ENCODE peak calls at places on chromosome X, in nine cellular contexts. Y, N, M, O, H, S, P, E and Z are unnamed samples.

GRCh38 chrX:43866423-43866822 is 15.8 kb downstream of the MAOB start:
- DNase-seq in Y (no peak), N (no peak), M (no peak), O (no peak), H (no peak), S (no peak), P (no peak), E (no peak), Z (no peak)

GRCh38 chrX:107677501-107677901 is 49.2 kb downstream of the PRPS1 start:
- DNase-seq in Y (no peak), N (no peak), M (no peak), O (peak), H (no peak), S (no peak), P (no peak), E (no peak), Z (no peak)

GRCh38 chrX:35670894-35671293 is 127.2 kb upstream of the MAGEB16 start:
- DNase-seq in Y (no peak), N (no peak), M (no peak), O (no peak), H (no peak), S (no peak), P (no peak), E (no peak), Z (no peak)

GRCh38 chrX:76148753-76149152 is 24.1 kb upstream of the PBDC1 start:
- DNase-seq in Y (peak), N (peak), M (peak), O (peak), H (no peak), S (no peak), P (peak), E (no peak), Z (peak)

GRCh38 chrX:40749874-40750273 is 14.5 kb upstream of the MED14 start:
- DNase-seq in Y (no peak), N (no peak), M (no peak), O (no peak), H (no peak), S (no peak), P (no peak), E (no peak), Z (no peak)

GRCh38 chrX:47283015-47283771 is 50.4 kb downstream of the USP11 start:
- DNase-seq in Y (no peak), N (peak), M (peak), O (no peak), H (peak), S (no peak), P (peak), E (peak), Z (peak)

GRCh38 chrX:49309401-49309981 is 6.0 kb downstream of the GAGE10 start:
- DNase-seq in Y (no peak), N (no peak), M (no peak), O (peak), H (no peak), S (no peak), P (peak), E (no peak), Z (no peak)

GRCh38 chrX:129772796-129773431 is 6.8 kb upstream of the SASH3 start:
- DNase-seq in Y (peak), N (no peak), M (no peak), O (no peak), H (no peak), S (no peak), P (peak), E (peak), Z (no peak)

GRCh38 chrX:18654873-18655836 is 16.8 kb downstream of the RS1 start:
- DNase-seq in Y (no peak), N (no peak), M (no peak), O (no peak), H (no peak), S (no peak), P (no peak), E (no peak), Z (peak)

GRCh38 chrX:18828832-18829404 is 121.5 kb downstream of the PPEF1 start:
- DNase-seq in Y (no peak), N (no peak), M (no peak), O (no peak), H (no peak), S (no peak), P (peak), E (no peak), Z (no peak)

GRCh38 chrX:10397349-10397748 is 223.0 kb downstream of the MID1 start:
- DNase-seq in Y (no peak), N (no peak), M (no peak), O (no peak), H (no peak), S (no peak), P (no peak), E (no peak), Z (no peak)

GRCh38 chrX:45233541-45233940 is 32.9 kb upstream of the DIPK2B start:
- DNase-seq in Y (no peak), N (no peak), M (no peak), O (no peak), H (no peak), S (no peak), P (no peak), E (no peak), Z (no peak)

GRCh38 chrX:115226929-115227328 is 7.0 kb downstream of the LRCH2 start:
- DNase-seq in Y (no peak), N (no peak), M (no peak), O (peak), H (peak), S (no peak), P (no peak), E (no peak), Z (peak)

GRCh38 chrX:482702-483203 is 96.0 kb upstream of the PPP2R3B start:
- DNase-seq in Y (no peak), N (no peak), M (no peak), O (no peak), H (no peak), S (no peak), P (no peak), E (no peak), Z (no peak)

GRCh38 chrX:153554519-153555167 is 37.2 kb downstream of the ATP2B3 start:
- DNase-seq in Y (peak), N (peak), M (peak), O (peak), H (peak), S (peak), P (peak), E (peak), Z (peak)

GRCh38 chrX:44096666-44097065 is 123.5 kb upstream of the NDP start:
- DNase-seq in Y (no peak), N (no peak), M (no peak), O (no peak), H (no peak), S (no peak), P (no peak), E (no peak), Z (no peak)

GRCh38 chrX:23662853-23663252 is 4.4 kb upstream of the PRDX4 start:
- DNase-seq in Y (no peak), N (no peak), M (peak), O (no peak), H (no peak), S (no peak), P (no peak), E (no peak), Z (no peak)

GRCh38 chrX:10109695-10110094 is 47.1 kb upstream of the CLCN4 start:
- DNase-seq in Y (no peak), N (peak), M (no peak), O (no peak), H (no peak), S (peak), P (no peak), E (peak), Z (no peak)

GRCh38 chrX:131752493-131753198 is 208.8 kb downstream of the OR13H1 start:
- DNase-seq in Y (no peak), N (peak), M (no peak), O (no peak), H (peak), S (peak), P (no peak), E (no peak), Z (peak)

GRCh38 chrX:130916636-130917422 is 13.8 kb upstream of the ENOX2 start:
- DNase-seq in Y (no peak), N (peak), M (peak), O (peak), H (peak), S (peak), P (peak), E (peak), Z (peak)

GRCh38 chrX:72141372-72142004 is 9.8 kb upstream of the RTL5 start:
- DNase-seq in Y (no peak), N (no peak), M (peak), O (no peak), H (no peak), S (no peak), P (no peak), E (no peak), Z (no peak)

GRCh38 chrX:153767674-153768055 is 3.6 kb downstream of the PLXNB3 start:
- DNase-seq in Y (peak), N (no peak), M (no peak), O (no peak), H (no peak), S (no peak), P (no peak), E (no peak), Z (no peak)

GRCh38 chrX:39253551-39253950 is 452.3 kb downstream of the MID1IP1 start:
- DNase-seq in Y (no peak), N (no peak), M (no peak), O (no peak), H (no peak), S (no peak), P (peak), E (no peak), Z (no peak)

GRCh38 chrX:40171513-40172168 is 73.9 kb upstream of the BCOR start:
- DNase-seq in Y (peak), N (no peak), M (peak), O (peak), H (no peak), S (no peak), P (peak), E (no peak), Z (no peak)

GRCh38 chrX:39905475-39905889 is 192.3 kb downstream of the BCOR start:
- DNase-seq in Y (no peak), N (peak), M (no peak), O (no peak), H (no peak), S (no peak), P (no peak), E (no peak), Z (no peak)

GRCh38 chrX:49915352-49916222 is 6.8 kb upstream of the CLCN5 start:
- DNase-seq in Y (no peak), N (peak), M (peak), O (peak), H (peak), S (no peak), P (peak), E (peak), Z (peak)

GRCh38 chrX:77795124-77795523 is 9.1 kb upstream of the ATRX start:
- DNase-seq in Y (no peak), N (no peak), M (no peak), O (no peak), H (no peak), S (no peak), P (no peak), E (no peak), Z (no peak)

GRCh38 chrX:9467181-9467580 is 2.3 kb downstream of the TBL1X start:
- DNase-seq in Y (no peak), N (no peak), M (no peak), O (no peak), H (no peak), S (no peak), P (no peak), E (no peak), Z (no peak)

GRCh38 chrX:1451251-1451675 is 1.4 kb downstream of the ASMTL start:
- DNase-seq in Y (peak), N (no peak), M (peak), O (no peak), H (no peak), S (no peak), P (no peak), E (no peak), Z (no peak)

GRCh38 chrX:150902434-150903109 is 4.1 kb upstream of the CD99L2 start:
- DNase-seq in Y (no peak), N (no peak), M (no peak), O (peak), H (no peak), S (no peak), P (no peak), E (no peak), Z (peak)

GRCh38 chrX:10030570-10030969 is 63.4 kb downstream of the CLDN34 start:
- DNase-seq in Y (no peak), N (no peak), M (no peak), O (no peak), H (no peak), S (no peak), P (no peak), E (no peak), Z (no peak)